ENCODE peak calls at places on chromosomes 6 and 20, in nine cellular contexts. T is pancreas, X is PC-3, J is endothelial cell of umbilical vein, R is tibial artery, I is AG04450, H is OCI-LY7, D is IMR-90, Q is fibroblast of lung. P is an unnamed sample.
A peak's percentile ranks its signal among the peaks of the same experiment; 100 is the strongest.

GRCh38 chr6:122995930-122996796 is at the start of gene CLVS2:
- DNase-seq in T (no peak), X (no peak), J (no peak), R (no peak), I (no peak), H (no peak), D (no peak), Q (peak; percentile 20), P (peak; percentile 55)

GRCh38 chr6:87922947-87923330 is 124.7 kb upstream of the SPACA1 start:
- DNase-seq in T (no peak), X (no peak), J (no peak), R (no peak), I (no peak), H (peak; percentile 98), D (no peak), Q (no peak), P (no peak)

GRCh38 chr20:35690265-35690664 is 8.9 kb downstream of the NFS1 start:
- DNase-seq in T (no peak), X (no peak), J (no peak), R (no peak), I (no peak), H (no peak), D (no peak), Q (no peak), P (no peak)

GRCh38 chr6:106591111-106591825 is 38.0 kb downstream of the RTN4IP1 start:
- DNase-seq in T (no peak), X (peak; percentile 77), J (no peak), R (no peak), I (peak; percentile 37), H (no peak), D (peak; percentile 88), Q (peak; percentile 76), P (peak; percentile 84)

GRCh38 chr6:168217880-168218537 is 101.6 kb downstream of the DACT2 start:
- DNase-seq in T (no peak), X (no peak), J (no peak), R (no peak), I (no peak), H (no peak), D (no peak), Q (no peak), P (no peak)

GRCh38 chr6:83270971-83271714 is 78.0 kb downstream of the RWDD2A start:
- DNase-seq in T (no peak), X (peak; percentile 76), J (peak; percentile 80), R (no peak), I (peak; percentile 59), H (no peak), D (peak; percentile 97), Q (peak; percentile 92), P (peak; percentile 82)

GRCh38 chr20:13492001-13492480 is 146.7 kb downstream of the TASP1 start:
- DNase-seq in T (no peak), X (peak; percentile 28), J (no peak), R (no peak), I (peak; percentile 29), H (no peak), D (peak; percentile 72), Q (peak; percentile 82), P (peak; percentile 45)

GRCh38 chr6:53284901-53285300 is 63.8 kb downstream of the ELOVL5 start:
- DNase-seq in T (no peak), X (no peak), J (no peak), R (no peak), I (no peak), H (no peak), D (no peak), Q (no peak), P (no peak)

GRCh38 chr20:61185841-61186601 is 66.0 kb upstream of the CDH4 start:
- DNase-seq in T (peak; percentile 31), X (peak; percentile 35), J (peak; percentile 30), R (no peak), I (peak; percentile 90), H (no peak), D (peak; percentile 98), Q (peak; percentile 96), P (peak; percentile 94)

GRCh38 chr20:52033313-52033712 is 158.3 kb downstream of the ZFP64 start:
- DNase-seq in T (no peak), X (no peak), J (no peak), R (no peak), I (no peak), H (no peak), D (peak; percentile 38), Q (no peak), P (peak; percentile 10)

GRCh38 chr6:89818977-89819335 is 638 bp downstream of the MDN1 start:
- DNase-seq in T (no peak), X (peak; percentile 40), J (peak; percentile 60), R (no peak), I (no peak), H (peak; percentile 54), D (peak; percentile 30), Q (peak; percentile 22), P (peak; percentile 44)

GRCh38 chr20:41321003-41321402 is 3.5 kb upstream of the ZHX3 start:
- DNase-seq in T (no peak), X (no peak), J (no peak), R (no peak), I (no peak), H (no peak), D (no peak), Q (no peak), P (no peak)

GRCh38 chr20:41316602-41317535 is 662 bp downstream of the ZHX3 start:
- DNase-seq in T (peak; percentile 76), X (peak; percentile 85), J (peak; percentile 72), R (peak; percentile 91), I (peak; percentile 80), H (peak; percentile 73), D (peak; percentile 93), Q (peak; percentile 86), P (peak; percentile 85)

GRCh38 chr20:41316009-41316408 is 1.5 kb downstream of the ZHX3 start:
- DNase-seq in T (no peak), X (no peak), J (no peak), R (no peak), I (no peak), H (no peak), D (no peak), Q (peak; percentile 39), P (no peak)

GRCh38 chr20:41318271-41318649 is 729 bp upstream of the ZHX3 start:
- DNase-seq in T (no peak), X (no peak), J (no peak), R (no peak), I (no peak), H (no peak), D (no peak), Q (no peak), P (peak; percentile 18)

DNA sequence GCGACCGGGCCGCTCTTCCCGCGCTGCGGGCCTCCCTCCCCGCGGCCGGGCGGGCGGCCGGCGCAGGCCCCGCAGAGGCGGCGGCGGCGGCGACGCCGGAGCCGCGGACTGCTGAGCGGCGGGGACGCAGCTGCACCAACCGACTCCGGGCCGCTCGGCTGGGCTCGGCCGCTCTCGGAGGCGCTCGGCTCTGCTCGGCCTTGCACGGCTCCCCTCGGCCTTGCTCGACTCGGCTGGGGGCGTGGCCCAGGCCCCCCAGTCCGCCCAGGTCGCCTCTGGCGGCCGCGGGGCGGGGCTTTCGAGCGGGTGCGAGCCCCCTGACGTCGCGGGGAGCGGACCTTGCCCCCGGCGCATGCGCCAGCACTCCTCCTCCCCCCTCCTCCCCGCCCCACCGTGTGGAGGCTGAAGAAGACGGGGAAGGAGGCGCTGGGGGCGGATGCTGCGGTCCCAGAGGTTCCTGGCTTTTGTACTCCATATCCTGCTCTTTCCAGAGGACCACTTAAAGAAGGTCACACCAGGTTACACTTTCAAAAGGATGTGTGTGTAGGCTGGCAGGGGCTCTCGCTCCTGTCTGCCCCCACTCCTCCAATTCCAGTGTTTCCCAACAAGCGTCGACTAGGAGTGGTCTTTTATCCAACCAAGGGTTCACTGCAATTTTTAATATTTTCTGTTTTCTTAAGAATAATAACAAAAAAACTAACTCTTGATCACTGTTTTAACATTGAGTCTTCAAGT is at the start of gene ZHX3:
- DNase-seq in T (peak; percentile 97), X (peak; percentile 98), J (peak; percentile 97), R (peak; percentile 99), I (peak; percentile 90), H (peak; percentile 99), D (peak; percentile 94), Q (peak; percentile 95), P (peak; percentile 98)
- TF ChIP-seq CTCF in T (no peak), X (no peak), J (no peak), R (no peak), I (no peak), H (no peak), D (no peak), Q (no peak), P (no peak)

GRCh38 chr6:10557886-10558285 is 36.7 kb downstream of the GCNT2 start:
- DNase-seq in T (no peak), X (no peak), J (no peak), R (no peak), I (no peak), H (no peak), D (no peak), Q (no peak), P (no peak)
- TF ChIP-seq CTCF in T (no peak), X (no peak), J (no peak), R (no peak), I (no peak), H (no peak), D (no peak), Q (no peak), P (no peak)

GRCh38 chr6:78867370-78868040 is at the start of gene IRAK1BP1:
- DNase-seq in T (peak; percentile 87), X (peak; percentile 78), J (peak; percentile 89), R (peak; percentile 83), I (peak; percentile 52), H (peak; percentile 95), D (peak; percentile 75), Q (peak; percentile 86), P (peak; percentile 87)
- TF ChIP-seq CTCF in T (no peak), X (peak; percentile 9), J (peak; percentile 16), R (no peak), I (peak; percentile 35), H (peak; percentile 64), D (no peak), Q (no peak), P (no peak)

GRCh38 chr20:7090001-7090400 is 322.5 kb downstream of the BMP2 start:
- DNase-seq in T (no peak), X (no peak), J (no peak), R (no peak), I (no peak), H (no peak), D (no peak), Q (no peak), P (no peak)

GRCh38 chr20:7091655-7092054 is 324.2 kb downstream of the BMP2 start:
- DNase-seq in T (no peak), X (no peak), J (no peak), R (no peak), I (no peak), H (no peak), D (no peak), Q (no peak), P (no peak)

GRCh38 chr20:7090753-7091310 is 323.3 kb downstream of the BMP2 start:
- DNase-seq in T (no peak), X (peak; percentile 14), J (no peak), R (no peak), I (no peak), H (no peak), D (no peak), Q (no peak), P (no peak)

DNA sequence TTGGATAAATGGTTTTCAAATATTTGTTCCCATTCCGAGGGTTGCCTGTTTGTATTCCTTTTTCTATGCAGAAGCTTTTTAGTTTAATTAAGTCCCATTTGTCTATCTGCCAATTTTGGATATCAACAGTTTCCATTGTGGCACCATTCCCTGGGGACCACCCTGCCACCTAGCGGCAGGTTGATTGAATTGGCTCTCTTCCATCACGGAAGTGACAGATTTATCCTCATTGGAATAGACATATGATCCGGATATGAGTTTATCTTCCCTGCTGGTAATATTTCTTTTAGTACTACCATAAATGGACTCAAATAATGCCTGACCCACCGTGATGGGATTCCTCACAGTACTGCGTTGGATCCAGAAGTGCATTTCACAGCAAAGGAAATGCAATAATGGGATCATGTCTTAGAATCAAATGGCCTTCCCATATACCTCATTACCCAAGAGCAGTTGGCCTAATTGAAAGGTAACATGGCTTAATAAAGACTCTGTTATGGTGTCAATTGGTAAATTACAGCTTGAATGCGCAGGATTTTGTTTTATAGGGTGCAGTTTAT is 327.0 kb downstream of the BMP2 start:
- DNase-seq in T (peak; percentile 28), X (peak; percentile 71), J (peak; percentile 46), R (no peak), I (no peak), H (peak; percentile 70), D (peak; percentile 0), Q (peak; percentile 38), P (peak; percentile 22)
- TF ChIP-seq CTCF in T (peak; percentile 22), X (peak; percentile 81), J (peak; percentile 60), R (no peak), I (peak; percentile 30), H (peak; percentile 98), D (peak; percentile 24), Q (no peak), P (peak; percentile 46)